ENCODE peak calls at places on chromosomes 12 and 14, in nine cellular contexts. N, U, R, V, Y, L, W, D and B are unnamed samples.

GRCh38 chr12:93802698-93803097 is 125.5 kb downstream of the CRADD start:
- DNase-seq in D (no peak), W (no peak), N (no peak), V (no peak), Y (no peak), R (no peak), U (no peak), L (no peak), B (no peak)

GRCh38 chr14:22646570-22647254 is 2.6 kb upstream of the OR6J1 start:
- DNase-seq in V (no peak), D (no peak), L (no peak), R (no peak), W (no peak), U (no peak), Y (no peak), N (no peak), B (peak; percentile 83)

GRCh38 chr14:81453166-81453766 is 53.1 kb upstream of the STON2 start:
- DNase-seq in W (peak; percentile 40), L (peak; percentile 50), R (peak; percentile 85), U (peak; percentile 66), V (peak; percentile 84), Y (no peak), D (peak; percentile 63), N (peak; percentile 21), B (peak; percentile 48)

GRCh38 chr12:67798763-67799162 is 150.2 kb downstream of the DYRK2 start:
- DNase-seq in Y (no peak), L (no peak), N (no peak), W (no peak), D (no peak), R (no peak), V (no peak), U (no peak), B (no peak)

GRCh38 chr12:27610380-27610779 is 85.9 kb upstream of the REP15 start:
- DNase-seq in U (no peak), N (no peak), V (no peak), L (peak; percentile 79), Y (no peak), D (no peak), W (no peak), R (no peak), B (peak; percentile 79)

GRCh38 chr12:12123209-12123608 is 52.5 kb downstream of the BCL2L14 start:
- DNase-seq in U (no peak), N (no peak), W (no peak), D (no peak), V (no peak), L (no peak), R (no peak), Y (no peak), B (no peak)

GRCh38 chr12:50099302-50100008 is 4.4 kb upstream of the GPD1 start:
- DNase-seq in V (no peak), Y (no peak), D (no peak), W (no peak), L (no peak), R (no peak), U (no peak), N (no peak), B (peak; percentile 41)

GRCh38 chr14:77375973-77376372 is 921 bp downstream of the TMED8 start:
- DNase-seq in U (no peak), D (no peak), N (no peak), R (no peak), V (no peak), L (no peak), W (no peak), Y (no peak), B (no peak)

GRCh38 chr14:75258079-75258802 is 20.4 kb upstream of the FOS start:
- DNase-seq in W (peak; percentile 76), V (peak; percentile 72), U (peak; percentile 63), Y (no peak), L (peak; percentile 64), D (no peak), N (peak; percentile 49), R (no peak), B (no peak)

GRCh38 chr14:58200480-58200841 is 512 bp downstream of the ACTR10 start:
- DNase-seq in Y (no peak), R (no peak), V (no peak), W (no peak), D (no peak), U (no peak), L (no peak), N (no peak), B (no peak)

GRCh38 chr14:103634156-103634555 is 5.1 kb downstream of the KLC1 start:
- DNase-seq in W (no peak), R (no peak), D (no peak), Y (no peak), V (no peak), N (no peak), L (no peak), U (no peak), B (no peak)

GRCh38 chr14:87824261-87824660 is 168.7 kb downstream of the GALC start:
- DNase-seq in U (no peak), Y (no peak), W (no peak), D (no peak), R (no peak), L (no peak), N (no peak), V (no peak), B (no peak)

GRCh38 chr14:52026921-52027320 is 37.6 kb downstream of the RTRAF start:
- DNase-seq in N (no peak), V (no peak), Y (no peak), R (no peak), D (no peak), U (no peak), L (no peak), W (no peak), B (no peak)

GRCh38 chr14:79608426-79608825 is 602.9 kb downstream of the DIO2 start:
- DNase-seq in D (no peak), Y (no peak), L (peak; percentile 35), U (no peak), V (no peak), N (no peak), W (no peak), R (no peak), B (peak; percentile 17)

GRCh38 chr12:107332726-107333125 is 239.4 kb upstream of the CRY1 start:
- DNase-seq in D (no peak), V (no peak), R (no peak), L (no peak), N (no peak), U (no peak), Y (no peak), W (no peak), B (no peak)
- H3K27ac ChIP-seq in D (no peak overlapping the region), V (no peak overlapping the region), R (peak overlapping the region; percentile 36), L (no peak overlapping the region), N (no peak overlapping the region), U (no peak overlapping the region), Y (no peak overlapping the region), W (no peak overlapping the region), B (no peak overlapping the region)

GRCh38 chr12:65929641-65930040 is 105.4 kb downstream of the HMGA2 start:
- DNase-seq in L (no peak), R (no peak), Y (no peak), U (no peak), N (no peak), W (no peak), D (no peak), V (no peak), B (no peak)
- H3K4me1 ChIP-seq in L (no peaks in the 10 kb centered on the region), R (peaks cover 32% of the 10 kb centered on the region), Y (no peaks in the 10 kb centered on the region), U (peaks cover 13% of the 10 kb centered on the region), N (no peaks in the 10 kb centered on the region), W (no peaks in the 10 kb centered on the region), D (no peaks in the 10 kb centered on the region), V (no peaks in the 10 kb centered on the region), B (peaks cover 15% of the 10 kb centered on the region)

DNA sequence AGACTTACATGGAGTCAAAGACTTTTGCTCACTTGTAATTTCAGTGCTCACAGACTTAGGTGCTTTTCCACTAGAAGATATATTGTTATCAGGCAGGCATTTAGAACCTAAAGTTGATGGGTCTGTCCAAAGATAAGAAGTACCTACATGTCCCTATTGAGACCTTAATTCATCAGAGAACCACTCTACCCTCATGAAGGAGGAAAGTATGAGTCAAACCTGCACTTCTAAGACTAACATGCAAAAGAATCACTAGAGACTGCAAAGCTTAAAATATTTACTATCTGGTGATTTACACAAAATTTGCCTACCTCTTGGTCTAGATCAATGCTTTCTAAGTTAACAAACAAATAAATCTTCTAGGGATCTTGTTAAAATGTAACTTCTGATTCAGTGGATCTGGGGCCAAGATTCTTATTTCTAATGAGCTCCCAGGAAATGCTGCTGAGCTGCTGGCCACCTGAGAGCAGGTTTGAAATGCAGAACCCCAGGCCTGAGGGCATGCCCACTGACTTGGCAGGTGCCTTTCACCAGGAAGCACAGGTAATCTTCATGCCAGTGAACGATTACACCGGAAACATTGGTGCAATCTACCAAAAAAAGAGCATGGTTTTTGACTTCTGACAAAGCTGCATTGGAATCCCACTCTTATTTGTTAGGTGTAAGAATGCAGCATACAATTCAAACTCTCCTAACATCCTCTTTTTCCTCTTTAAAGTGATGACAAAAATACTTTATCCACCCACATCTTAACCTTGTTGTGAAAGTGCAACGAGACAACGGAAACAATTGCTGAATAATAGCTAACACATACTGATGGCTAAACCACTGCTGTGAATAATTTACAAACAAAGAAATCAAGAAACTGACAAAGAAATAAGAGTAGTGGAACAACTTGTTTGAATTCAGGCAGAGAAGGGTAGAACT is 214.2 kb downstream of the ADAMTS20 start:
- DNase-seq in Y (no peak), W (no peak), U (no peak), L (no peak), N (no peak), V (no peak), R (peak; percentile 46), D (no peak), B (peak; percentile 48)
- H3K27ac ChIP-seq in Y (no peak overlapping the region), W (no peak overlapping the region), U (peak overlapping the region; percentile 24), L (no peak overlapping the region), N (no peak overlapping the region), V (no peak overlapping the region), R (no peak overlapping the region), D (no peak overlapping the region), B (peak overlapping the region; percentile 23)

GRCh38 chr12:124509676-124510300 is 57.6 kb downstream of the NCOR2 start:
- DNase-seq in W (peak; percentile 88), U (peak; percentile 61), D (no peak), V (no peak), R (no peak), L (peak; percentile 84), Y (no peak), N (peak; percentile 77), B (peak; percentile 89)

GRCh38 chr12:124510301-124510970 is 57.0 kb downstream of the NCOR2 start:
- DNase-seq in L (no peak), W (peak; percentile 53), Y (no peak), U (peak; percentile 44), V (no peak), N (no peak), R (peak; percentile 81), D (no peak), B (no peak)

GRCh38 chr12:124507188-124508109 is 60.0 kb downstream of the NCOR2 start:
- DNase-seq in L (no peak), N (no peak), R (no peak), U (no peak), D (no peak), W (peak; percentile 60), Y (no peak), V (no peak), B (no peak)

GRCh38 chr12:124508323-124509096 is 58.9 kb downstream of the NCOR2 start:
- DNase-seq in D (no peak), N (no peak), U (no peak), V (peak; percentile 59), Y (no peak), L (no peak), R (no peak), W (peak; percentile 51), B (no peak)

DNA sequence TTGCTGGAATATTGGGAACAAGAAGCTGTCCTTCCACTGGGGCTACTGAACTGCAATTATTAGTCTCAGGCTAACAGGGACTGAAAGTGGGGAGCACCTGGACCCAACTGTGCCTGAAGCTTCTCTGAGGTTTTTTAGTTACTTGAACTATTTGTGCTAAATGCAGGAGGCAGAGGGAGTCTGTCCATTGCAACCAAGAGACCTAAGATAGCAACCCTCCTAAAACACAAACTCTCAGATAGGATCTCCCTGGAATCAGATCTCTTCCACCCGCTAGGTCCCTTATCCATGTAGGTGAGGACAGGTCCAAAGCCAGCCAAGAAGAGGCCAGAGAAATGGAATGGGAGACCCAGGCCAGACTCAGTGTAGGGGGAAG is 58.1 kb downstream of the NCOR2 start:
- DNase-seq in Y (no peak), W (no peak), U (no peak), R (no peak), D (no peak), N (no peak), L (no peak), V (no peak), B (no peak)
- H3K4me1 ChIP-seq in Y (no peaks in the 10 kb centered on the region), W (peaks cover 90% of the 10 kb centered on the region), U (peaks cover 89% of the 10 kb centered on the region), R (peaks cover 25% of the 10 kb centered on the region), D (no peaks in the 10 kb centered on the region), N (peaks cover 53% of the 10 kb centered on the region), L (peaks cover 68% of the 10 kb centered on the region), V (no peaks in the 10 kb centered on the region), B (peaks cover 87% of the 10 kb centered on the region)